ENCODE peak calls at places on chromosomes 12 and 14, in eight cellular contexts. B, D, L, M, J, Q, R and S are unnamed samples.

GRCh38 chr14:51139221-51139681 is 44.3 kb upstream of the TRIM9 start:
- DNase-seq in B (no peak), D (no peak), L (no peak), M (no peak), J (no peak), Q (no peak), R (no peak), S (no peak)

GRCh38 chr12:6199531-6200265 is 502 bp upstream of the CD9 start:
- DNase-seq in B (peak; percentile 36), D (peak; percentile 46), L (no peak), M (no peak), J (no peak), Q (no peak), R (no peak), S (peak; percentile 71)

GRCh38 chr12:93573552-93574223 is 1.2 kb downstream of the SOCS2 start:
- DNase-seq in B (peak; percentile 57), D (no peak), L (no peak), M (no peak), J (no peak), Q (no peak), R (no peak), S (no peak)

GRCh38 chr14:85607571-85608219 is 77.8 kb downstream of the FLRT2 start:
- DNase-seq in B (peak; percentile 95), D (no peak), L (no peak), M (no peak), J (no peak), Q (no peak), R (no peak), S (no peak)

GRCh38 chr14:39617537-39617936 is 185.3 kb upstream of the FBXO33 start:
- DNase-seq in B (no peak), D (no peak), L (no peak), M (no peak), J (no peak), Q (no peak), R (no peak), S (no peak)

GRCh38 chr12:1716911-1717310 is 26.0 kb downstream of the ADIPOR2 start:
- DNase-seq in B (no peak), D (no peak), L (no peak), M (no peak), J (no peak), Q (no peak), R (no peak), S (no peak)

GRCh38 chr12:65171073-65171472 is 1.7 kb downstream of the LEMD3 start:
- DNase-seq in B (peak; percentile 10), D (no peak), L (no peak), M (no peak), J (no peak), Q (no peak), R (no peak), S (no peak)

GRCh38 chr14:21087294-21088091 is 11.0 kb downstream of the ZNF219 start:
- DNase-seq in B (peak; percentile 91), D (peak; percentile 79), L (peak; percentile 75), M (peak; percentile 74), J (peak; percentile 56), Q (no peak), R (peak; percentile 75), S (peak; percentile 31)

GRCh38 chr12:97299867-97300266 is 162.7 kb upstream of the RMST start:
- DNase-seq in B (no peak), D (no peak), L (no peak), M (no peak), J (no peak), Q (no peak), R (no peak), S (no peak)